ENCODE peak calls at places on chromosomes 5 and 9, in six cellular contexts. I is heart left ventricle, R is brain microvascular endothelial cell, H is omental fat pad, L is GM12891, E is fibroblast of lung. P is an unnamed sample.

GRCh38 chr5:14270212-14270702 is 127.1 kb downstream of the TRIO start:
- DNase-seq in I (peak), R (peak), H (no peak), L (no peak), E (peak), P (no peak)

GRCh38 chr9:124022201-124023121 is 10.9 kb downstream of the LHX2 start:
- DNase-seq in I (no peak), R (no peak), H (no peak), L (no peak), E (peak), P (no peak)

GRCh38 chr5:175805256-175806011 is 65.9 kb upstream of the CPLX2 start:
- DNase-seq in I (no peak), R (no peak), H (no peak), L (no peak), E (no peak), P (no peak)

GRCh38 chr9:70510157-70510770 is 95.8 kb upstream of the KLF9 start:
- DNase-seq in I (peak), R (no peak), H (no peak), L (no peak), E (peak), P (no peak)

GRCh38 chr9:34396276-34397214 is 19.8 kb upstream of the MYORG start:
- DNase-seq in I (no peak), R (no peak), H (no peak), L (no peak), E (no peak), P (no peak)

GRCh38 chr9:134035041-134036039 is 10.1 kb downstream of the BRD3OS start:
- DNase-seq in I (no peak), R (no peak), H (no peak), L (no peak), E (no peak), P (no peak)

GRCh38 chr5:118270506-118270905 is 717.8 kb downstream of the DTWD2 start:
- DNase-seq in I (no peak), R (no peak), H (no peak), L (no peak), E (no peak), P (no peak)

GRCh38 chr9:37486616-37487544 is 1.1 kb downstream of the POLR1E start:
- DNase-seq in I (peak), R (peak), H (no peak), L (no peak), E (peak), P (peak)

GRCh38 chr9:91886433-91887031 is 63.5 kb downstream of the ROR2 start:
- DNase-seq in I (no peak), R (no peak), H (no peak), L (no peak), E (no peak), P (no peak)

GRCh38 chr9:70639853-70640814 is 225.7 kb upstream of the KLF9 start:
- DNase-seq in I (no peak), R (peak), H (no peak), L (no peak), E (peak), P (peak)

GRCh38 chr9:88971131-88971960 is 19.9 kb upstream of the S1PR3 start:
- DNase-seq in I (no peak), R (no peak), H (no peak), L (no peak), E (peak), P (no peak)

GRCh38 chr9:2800385-2801179 is 43.3 kb downstream of the PUM3 start:
- DNase-seq in I (no peak), R (no peak), H (no peak), L (no peak), E (no peak), P (no peak)

GRCh38 chr5:38463634-38464521 is 92.6 kb downstream of the LIFR start:
- DNase-seq in I (no peak), R (peak), H (no peak), L (no peak), E (peak), P (peak)

GRCh38 chr9:136312436-136312835 is 8.5 kb upstream of the CCDC187 start:
- DNase-seq in I (no peak), R (no peak), H (no peak), L (no peak), E (peak), P (no peak)

GRCh38 chr5:116078199-116078598 is 6.6 kb upstream of the COMMD10 start:
- DNase-seq in I (no peak), R (no peak), H (no peak), L (no peak), E (no peak), P (no peak)

GRCh38 chr5:103804714-103805113 is 242.1 kb upstream of the NUDT12 start:
- DNase-seq in I (no peak), R (peak), H (no peak), L (no peak), E (peak), P (peak)

GRCh38 chr9:99948896-99949295 is 42.4 kb downstream of the STX17 start:
- DNase-seq in I (peak), R (peak), H (no peak), L (no peak), E (peak), P (no peak)

GRCh38 chr5:175800656-175801081 is 70.7 kb upstream of the CPLX2 start:
- DNase-seq in I (no peak), R (peak), H (no peak), L (no peak), E (peak), P (peak)

GRCh38 chr9:25017779-25018178 is 472.1 kb upstream of the IZUMO3 start:
- DNase-seq in I (no peak), R (no peak), H (no peak), L (no peak), E (no peak), P (no peak)

GRCh38 chr9:114836769-114837168 is 30.9 kb upstream of the TNFSF15 start:
- DNase-seq in I (no peak), R (no peak), H (no peak), L (no peak), E (peak), P (no peak)

GRCh38 chr5:148808864-148809642 is 17.4 kb upstream of the ADRB2 start:
- DNase-seq in I (no peak), R (no peak), H (no peak), L (no peak), E (no peak), P (no peak)

GRCh38 chr5:170861855-170862766 is at the start of gene RANBP17:
- DNase-seq in I (peak), R (peak), H (no peak), L (peak), E (peak), P (peak)

GRCh38 chr5:16528382-16528849 is 62.8 kb upstream of the ZNF622 start:
- DNase-seq in I (no peak), R (no peak), H (no peak), L (no peak), E (no peak), P (no peak)

GRCh38 chr5:56175465-56175864 is 57.7 kb downstream of the ANKRD55 start:
- DNase-seq in I (peak), R (peak), H (no peak), L (no peak), E (peak), P (peak)

GRCh38 chr5:68500828-68501227 is 285.3 kb downstream of the PIK3R1 start:
- DNase-seq in I (no peak), R (no peak), H (no peak), L (no peak), E (peak), P (no peak)

GRCh38 chr5:12911156-12911555 is 1006.9 kb upstream of the CTNND2 start:
- DNase-seq in I (no peak), R (no peak), H (no peak), L (no peak), E (peak), P (no peak)

GRCh38 chr5:57749396-57749795 is 266.8 kb upstream of the ACTBL2 start:
- DNase-seq in I (no peak), R (no peak), H (no peak), L (no peak), E (no peak), P (no peak)

GRCh38 chr5:76693141-76693540 is 22.8 kb upstream of the F2R start:
- DNase-seq in I (no peak), R (no peak), H (no peak), L (no peak), E (no peak), P (no peak)

GRCh38 chr5:61330341-61330878 is 1.6 kb upstream of the ZSWIM6 start:
- DNase-seq in I (peak), R (no peak), H (no peak), L (no peak), E (peak), P (no peak)

GRCh38 chr5:16483361-16483760 is 17.8 kb upstream of the ZNF622 start:
- DNase-seq in I (no peak), R (no peak), H (no peak), L (no peak), E (no peak), P (no peak)

GRCh38 chr5:173629628-173630027 is 13.2 kb upstream of the BOD1 start:
- DNase-seq in I (no peak), R (no peak), H (no peak), L (peak), E (no peak), P (no peak)

P was measured in skeletal muscle cell.